ENCODE peak calls at places on chromosome 7, in seven cellular contexts. G is mesothelial cell of epicardium; U is epithelial cell of esophagus; A is activated B cell treated with CpG ODN at 0.5 μM for 24 hours; D is psoas muscle; Y is activated CD8-positive, alpha-beta T cell treated with anti-CD3 and anti-CD28 coated beads for 36 hours; J is endothelial cell. Z is an unnamed sample.

GRCh38 chr7:131959106-131959812 is 402.8 kb upstream of the PODXL start:
- DNase-seq in G (no peak), U (no peak), A (no peak), D (peak; percentile 25), Y (no peak), J (no peak), Z (no peak)

GRCh38 chr7:6536899-6537298 is 14.4 kb downstream of the GRID2IP start:
- DNase-seq in G (no peak), U (no peak), A (no peak), D (no peak), Y (no peak), J (peak; percentile 34), Z (no peak)

GRCh38 chr7:636396-636795 is 90.1 kb upstream of the DNAAF5 start:
- DNase-seq in G (no peak), U (no peak), A (no peak), D (no peak), Y (peak; percentile 54), J (peak; percentile 42), Z (no peak)

GRCh38 chr7:38863609-38864291 is 45.2 kb downstream of the VPS41 start:
- DNase-seq in G (no peak), U (peak; percentile 92), A (no peak), D (no peak), Y (no peak), J (peak; percentile 9), Z (no peak)

GRCh38 chr7:128036226-128036940 is 5.1 kb upstream of the LRRC4 start:
- DNase-seq in G (no peak), U (no peak), A (no peak), D (no peak), Y (no peak), J (no peak), Z (no peak)

GRCh38 chr7:93860261-93860660 is 30.3 kb downstream of the TFPI2 start:
- DNase-seq in G (no peak), U (peak; percentile 90), A (no peak), D (no peak), Y (no peak), J (no peak), Z (no peak)

GRCh38 chr7:124459101-124460052 is 306.2 kb downstream of the GPR37 start:
- DNase-seq in G (peak; percentile 39), U (peak; percentile 14), A (no peak), D (no peak), Y (no peak), J (no peak), Z (no peak)

GRCh38 chr7:101884671-101885596 is 67.5 kb downstream of the CUX1 start:
- DNase-seq in G (no peak), U (no peak), A (no peak), D (no peak), Y (peak; percentile 49), J (no peak), Z (no peak)

GRCh38 chr7:47601881-47602249 is 20.0 kb upstream of the TNS3 start:
- DNase-seq in G (no peak), U (no peak), A (no peak), D (no peak), Y (no peak), J (no peak), Z (no peak)

GRCh38 chr7:68269410-68269809 is 1272.8 kb downstream of the TYW1 start:
- DNase-seq in G (no peak), U (no peak), A (no peak), D (no peak), Y (no peak), J (no peak), Z (no peak)

GRCh38 chr7:92925876-92926696 is 89.7 kb upstream of the CDK6 start:
- DNase-seq in G (no peak), U (no peak), A (no peak), D (no peak), Y (peak; percentile 2), J (no peak), Z (no peak)

GRCh38 chr7:28316489-28316888 is 95.8 kb upstream of the CREB5 start:
- DNase-seq in G (no peak), U (peak; percentile 18), A (no peak), D (no peak), Y (no peak), J (no peak), Z (no peak)

GRCh38 chr7:30371321-30371720 is 86.9 kb downstream of the ZNRF2 start:
- DNase-seq in G (no peak), U (no peak), A (no peak), D (no peak), Y (no peak), J (no peak), Z (no peak)

GRCh38 chr7:137343483-137343841 is at the start of gene PTN:
- DNase-seq in G (peak; percentile 73), U (peak; percentile 50), A (no peak), D (peak; percentile 25), Y (no peak), J (peak; percentile 35), Z (no peak)

GRCh38 chr7:130153251-130153908 is 51.8 kb downstream of the TMEM209 start:
- DNase-seq in G (no peak), U (no peak), A (no peak), D (no peak), Y (no peak), J (peak; percentile 7), Z (no peak)

GRCh38 chr7:132254455-132254854 is 321.8 kb downstream of the PLXNA4 start:
- DNase-seq in G (no peak), U (no peak), A (no peak), D (no peak), Y (no peak), J (no peak), Z (no peak)

GRCh38 chr7:89312561-89312960 is 517.0 kb upstream of the TEX47 start:
- DNase-seq in G (no peak), U (no peak), A (no peak), D (no peak), Y (no peak), J (no peak), Z (no peak)

GRCh38 chr7:82175319-82175718 is 268.3 kb downstream of the CACNA2D1 start:
- DNase-seq in G (no peak), U (no peak), A (no peak), D (no peak), Y (no peak), J (no peak), Z (no peak)

GRCh38 chr7:82167568-82168314 is 275.8 kb downstream of the CACNA2D1 start:
- DNase-seq in G (no peak), U (no peak), A (no peak), D (no peak), Y (no peak), J (no peak), Z (no peak)

GRCh38 chr7:82172896-82173295 is 270.7 kb downstream of the CACNA2D1 start:
- DNase-seq in G (no peak), U (no peak), A (no peak), D (no peak), Y (no peak), J (no peak), Z (no peak)

GRCh38 chr7:82173400-82174021 is 270.1 kb downstream of the CACNA2D1 start:
- DNase-seq in G (no peak), U (no peak), A (no peak), D (no peak), Y (no peak), J (no peak), Z (no peak)

DNA sequence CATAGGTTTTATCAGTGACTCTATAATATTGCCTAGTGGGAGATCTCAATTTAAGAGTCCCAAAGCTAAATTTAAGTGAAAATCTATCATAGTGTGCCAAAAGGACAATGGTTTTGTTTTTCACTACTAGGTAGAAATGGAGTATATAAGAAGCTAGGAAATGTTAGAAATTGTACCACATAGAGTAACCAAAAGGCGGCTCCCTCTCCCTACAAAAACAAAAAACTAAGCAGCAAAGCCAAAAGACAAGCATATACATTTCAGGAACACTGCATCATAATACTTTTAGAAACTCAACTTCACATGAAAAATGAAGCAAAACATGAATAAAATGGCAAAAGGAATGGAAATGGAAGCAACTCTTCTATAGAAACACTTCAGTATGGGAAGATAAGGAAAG is 271.6 kb downstream of the CACNA2D1 start:
- DNase-seq in G (no peak), U (peak; percentile 2), A (no peak), D (no peak), Y (no peak), J (no peak), Z (no peak)
- TF ChIP-seq CTCF in G (no peak), U (no peak), A (no peak), D (no peak), Y (no peak), J (no peak), Z (no peak)

GRCh38 chr7:146966274-146966673 is 849.7 kb downstream of the CNTNAP2 start:
- DNase-seq in G (no peak), U (no peak), A (no peak), D (no peak), Y (no peak), J (no peak), Z (no peak)

GRCh38 chr7:146956323-146956722 is 839.7 kb downstream of the CNTNAP2 start:
- DNase-seq in G (no peak), U (no peak), A (no peak), D (no peak), Y (no peak), J (no peak), Z (no peak)

GRCh38 chr7:146956853-146957252 is 840.3 kb downstream of the CNTNAP2 start:
- DNase-seq in G (no peak), U (no peak), A (no peak), D (no peak), Y (no peak), J (no peak), Z (no peak)

GRCh38 chr7:146961617-146962016 is 845.0 kb downstream of the CNTNAP2 start:
- DNase-seq in G (no peak), U (peak; percentile 51), A (no peak), D (no peak), Y (no peak), J (no peak), Z (no peak)

GRCh38 chr7:146960747-146961416 is 844.3 kb downstream of the CNTNAP2 start:
- DNase-seq in G (no peak), U (no peak), A (no peak), D (no peak), Y (no peak), J (no peak), Z (no peak)
- TF ChIP-seq CTCF in G (no peak), U (no peak), A (no peak), D (no peak), Y (no peak), J (no peak), Z (no peak)

GRCh38 chr7:112866424-112866823 is 76.2 kb upstream of the TMEM168 start:
- DNase-seq in G (no peak), U (no peak), A (no peak), D (no peak), Y (no peak), J (no peak), Z (no peak)

GRCh38 chr7:112864380-112864779 is 74.2 kb upstream of the TMEM168 start:
- DNase-seq in G (no peak), U (no peak), A (no peak), D (no peak), Y (no peak), J (no peak), Z (no peak)

GRCh38 chr7:112868609-112869008 is 78.4 kb upstream of the TMEM168 start:
- DNase-seq in G (no peak), U (no peak), A (no peak), D (no peak), Y (no peak), J (no peak), Z (no peak)

GRCh38 chr7:112873831-112874553 is 83.8 kb upstream of the TMEM168 start:
- DNase-seq in G (no peak), U (no peak), A (no peak), D (no peak), Y (no peak), J (no peak), Z (no peak)

GRCh38 chr7:112869111-112869774 is 79.0 kb upstream of the TMEM168 start:
- DNase-seq in G (no peak), U (peak; percentile 66), A (no peak), D (no peak), Y (peak; percentile 68), J (peak; percentile 69), Z (no peak)
- TF ChIP-seq CTCF in G (peak; percentile 36), U (peak; percentile 93), A (peak; percentile 61), D (peak; percentile 62), Y (peak; percentile 91), J (peak; percentile 90), Z (no peak)

GRCh38 chr7:107130487-107131220 is 38.1 kb upstream of the HBP1 start:
- DNase-seq in G (no peak), U (no peak), A (no peak), D (no peak), Y (no peak), J (no peak), Z (no peak)
- TF ChIP-seq CTCF in G (no peak), U (peak; percentile 21), A (no peak), D (no peak), Y (no peak), J (no peak), Z (no peak)